ENCODE peak calls at places on chromosomes 4 and X, in six cellular contexts. G is left ventricle myocardium inferior, S is neural progenitor cell, H is thoracic aorta, M is fibroblast of lung, T is stomach. I is an unnamed sample. For H3K36me3, the result is how much of the 10 kb centered on the place peaks cover.

GRCh38 chr4:58953575-58953974 is 1843.4 kb upstream of the IGFBP7 start:
- DNase-seq in M (no peak), H (no peak), T (no peak), G (no peak), S (no peak), I (no peak)

GRCh38 chrX:17559728-17560379 is 177.4 kb upstream of the SCML1 start:
- DNase-seq in T (peak), M (peak), S (peak), G (no peak), H (no peak), I (no peak)

GRCh38 chr4:8368998-8369397 is 71.5 kb downstream of the ACOX3 start:
- DNase-seq in S (no peak), T (no peak), M (no peak), H (no peak), G (no peak), I (no peak)

GRCh38 chr4:150852237-150852636 is 162.8 kb downstream of the LRBA start:
- DNase-seq in M (no peak), T (no peak), H (no peak), S (no peak), G (no peak), I (no peak)

GRCh38 chrX:155819966-155820491 is 61.1 kb upstream of the VAMP7 start:
- DNase-seq in G (peak), S (peak), H (no peak), T (peak), M (peak), I (peak)

GRCh38 chr4:182862166-182862875 is 54.9 kb downstream of the DCTD start:
- DNase-seq in G (no peak), T (peak), H (no peak), S (peak), M (no peak), I (peak)

GRCh38 chr4:141131738-141132688 is 1.3 kb downstream of the RNF150 start:
- DNase-seq in G (peak), H (no peak), M (peak), T (no peak), S (peak), I (peak)

GRCh38 chr4:174358823-174359222 is 75.1 kb downstream of the CEP44 start:
- DNase-seq in M (peak), T (no peak), H (no peak), G (no peak), S (no peak), I (no peak)

GRCh38 chr4:176883108-176883550 is 90.4 kb upstream of the VEGFC start:
- DNase-seq in T (no peak), G (no peak), S (no peak), H (no peak), M (peak), I (no peak)

GRCh38 chr4:74446193-74446868 is 1.4 kb downstream of the AREG start:
- DNase-seq in S (no peak), M (no peak), T (no peak), H (no peak), G (no peak), I (no peak)

GRCh38 chr4:118033148-118034060 is 882 bp upstream of the NDST3 start:
- DNase-seq in T (peak), H (no peak), M (peak), S (peak), G (no peak), I (peak)

GRCh38 chr4:15063341-15063740 is 61.1 kb downstream of the CPEB2 start:
- DNase-seq in G (no peak), T (no peak), M (no peak), S (no peak), H (no peak), I (no peak)

GRCh38 chrX:114472788-114473187 is 111.1 kb upstream of the HTR2C start:
- DNase-seq in T (no peak), H (no peak), M (no peak), G (no peak), S (no peak), I (no peak)

GRCh38 chrX:110210417-110211139 is 107.3 kb downstream of the AMMECR1 start:
- DNase-seq in T (no peak), H (no peak), G (no peak), S (no peak), M (peak), I (no peak)

GRCh38 chr4:154082760-154083530 is 294.1 kb upstream of the SFRP2 start:
- DNase-seq in S (peak), M (no peak), G (no peak), T (no peak), H (no peak), I (peak)

GRCh38 chr4:4651811-4652609 is 110.2 kb upstream of the STX18 start:
- DNase-seq in G (no peak), M (no peak), T (no peak), H (no peak), S (peak), I (peak)

GRCh38 chrX:45508459-45508858 is 307.8 kb upstream of the DIPK2B start:
- DNase-seq in G (no peak), S (no peak), H (no peak), M (no peak), T (no peak), I (no peak)

GRCh38 chr4:55868691-55869090 is 15.2 kb downstream of the EXOC1 start:
- DNase-seq in S (no peak), M (no peak), G (no peak), T (no peak), H (no peak), I (no peak)

GRCh38 chr4:55866973-55867574 is 13.6 kb downstream of the EXOC1 start:
- DNase-seq in M (peak), S (peak), H (no peak), T (no peak), G (no peak), I (peak)

GRCh38 chr4:55864577-55865223 is 11.3 kb downstream of the EXOC1 start:
- DNase-seq in H (no peak), G (no peak), S (no peak), M (no peak), T (no peak), I (no peak)

GRCh38 chr4:55866290-55866907 is 13.0 kb downstream of the EXOC1 start:
- DNase-seq in T (no peak), M (peak), H (no peak), S (no peak), G (no peak), I (no peak)

DNA sequence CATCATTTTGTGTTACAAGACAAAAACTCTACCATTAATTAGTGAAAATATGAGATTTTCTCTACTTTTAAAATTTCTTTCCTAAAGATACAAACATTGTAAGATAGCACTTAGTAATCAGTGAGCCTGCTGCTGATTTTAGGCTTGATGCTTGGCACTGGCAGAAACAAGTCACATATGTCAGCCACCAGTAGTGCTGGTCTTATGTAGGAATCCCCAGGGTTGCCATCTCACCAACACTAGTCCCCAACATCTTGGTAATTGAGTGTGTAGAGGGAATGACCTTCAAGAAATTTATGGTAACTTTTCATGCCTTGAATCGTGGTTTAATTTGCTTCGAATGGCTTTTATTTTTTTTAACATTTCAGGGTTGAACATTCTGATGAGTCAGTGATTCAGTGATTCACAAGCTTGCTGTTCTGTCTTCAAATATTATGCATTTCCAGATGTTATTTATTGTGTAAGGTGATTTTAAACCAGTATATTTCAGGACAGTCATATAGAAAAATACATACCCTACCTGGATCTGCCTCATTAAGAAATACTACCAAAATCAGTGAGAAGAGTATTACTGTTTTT is 11.9 kb downstream of the EXOC1 start:
- DNase-seq in M (peak), G (no peak), S (no peak), H (no peak), T (no peak), I (no peak)
- H3K36me3 ChIP-seq in M (under half), G (half or more), S (under half), H (under half), T (half or more), I (under half)

GRCh38 chrX:154351183-154352011 is 23.0 kb downstream of the FLNA start:
- DNase-seq in H (no peak), T (no peak), G (no peak), M (no peak), S (no peak), I (no peak)

GRCh38 chrX:154353172-154353843 is 21.1 kb downstream of the FLNA start:
- DNase-seq in H (no peak), M (no peak), T (no peak), G (peak), S (no peak), I (no peak)

GRCh38 chrX:154352012-154352401 is 22.4 kb downstream of the FLNA start:
- DNase-seq in S (no peak), H (no peak), G (no peak), T (no peak), M (no peak), I (no peak)

GRCh38 chrX:154354013-154354412 is 20.4 kb downstream of the FLNA start:
- DNase-seq in M (no peak), T (no peak), G (peak), H (no peak), S (no peak), I (no peak)

GRCh38 chrX:154352466-154352865 is 22.0 kb downstream of the FLNA start:
- DNase-seq in G (no peak), M (no peak), T (no peak), S (no peak), H (no peak), I (no peak)
- H3K36me3 ChIP-seq in G (half or more), M (half or more), T (half or more), S (under half), H (half or more), I (half or more)

GRCh38 chr4:10108391-10108790 is 8.2 kb downstream of the WDR1 start:
- DNase-seq in T (no peak), M (no peak), S (no peak), H (no peak), G (no peak), I (no peak)
- H3K36me3 ChIP-seq in T (half or more), M (under half), S (under half), H (under half), G (under half), I (half or more)

GRCh38 chrX:100743009-100743615 is 11.2 kb upstream of the SYTL4 start:
- DNase-seq in G (no peak), H (no peak), M (no peak), T (no peak), S (no peak), I (no peak)
- H3K36me3 ChIP-seq in G (under half), H (under half), M (under half), T (under half), S (under half), I (under half)

I was measured in WERI-Rb-1.